ENCODE peak calls at places on chromosome 3, in ten cellular contexts. A is H1, W is SK-N-SH, B is PC-9, E is left lung, G is lower leg skin, U is fibroblast of pulmonary artery, I is GM10248, S is ovary, Q is activated B cell treated with CpG ODN at 0.5 μM for 24 hours. R is an unnamed sample.

GRCh38 chr3:149536429-149536828 is 61.9 kb downstream of the TM4SF4 start:
- DNase-seq in W (peak; percentile 27), I (no peak), B (no peak), S (peak; percentile 55), E (peak; percentile 64), U (peak; percentile 69), Q (no peak), A (peak; percentile 63), G (no peak), R (peak; percentile 78)

GRCh38 chr3:190401943-190402342 is 14.0 kb downstream of the CLDN16 start:
- DNase-seq in Q (no peak), B (no peak), W (no peak), A (no peak), E (no peak), S (no peak), U (peak; percentile 68), G (no peak), I (no peak), R (no peak)

GRCh38 chr3:134620476-134621115 is 30.2 kb downstream of the KY start:
- DNase-seq in A (peak; percentile 17), I (no peak), G (no peak), E (no peak), W (no peak), S (no peak), B (no peak), U (no peak), Q (no peak), R (no peak)

GRCh38 chr3:8505621-8506020 is 4.0 kb downstream of the LMCD1 start:
- DNase-seq in E (peak; percentile 44), W (no peak), G (no peak), S (no peak), A (no peak), U (no peak), B (no peak), Q (no peak), I (no peak), R (no peak)

GRCh38 chr3:4394048-4394447 is 73.0 kb downstream of the SUMF1 start:
- DNase-seq in A (no peak), I (no peak), E (no peak), W (no peak), G (no peak), B (no peak), U (peak; percentile 74), S (no peak), Q (no peak), R (no peak)

GRCh38 chr3:129606522-129607390 is at the start of gene PLXND1:
- DNase-seq in U (peak; percentile 82), E (peak; percentile 81), W (peak; percentile 94), I (peak; percentile 79), Q (peak; percentile 34), B (peak; percentile 74), G (no peak), A (peak; percentile 78), S (no peak), R (peak; percentile 83)

GRCh38 chr3:183210862-183211341 is 42.2 kb upstream of the B3GNT5 start:
- DNase-seq in U (no peak), G (no peak), Q (no peak), S (no peak), I (no peak), A (no peak), E (peak; percentile 55), B (no peak), W (no peak), R (peak; percentile 19)

GRCh38 chr3:17137321-17137826 is 252.6 kb downstream of the PLCL2 start:
- DNase-seq in W (no peak), A (no peak), Q (no peak), I (no peak), U (no peak), B (no peak), E (no peak), S (no peak), G (no peak), R (no peak)

GRCh38 chr3:36738701-36739100 is 25.7 kb downstream of the DCLK3 start:
- DNase-seq in I (no peak), Q (no peak), B (no peak), A (no peak), G (no peak), U (peak; percentile 22), S (no peak), W (no peak), E (no peak), R (peak; percentile 84)

GRCh38 chr3:115517457-115518050 is 105.8 kb upstream of the GAP43 start:
- DNase-seq in G (no peak), B (no peak), S (no peak), W (no peak), I (no peak), A (no peak), Q (no peak), E (no peak), U (no peak), R (no peak)

GRCh38 chr3:141486735-141487418 is at the start of gene RASA2:
- DNase-seq in W (peak; percentile 96), U (peak; percentile 77), A (peak; percentile 80), B (peak; percentile 75), E (peak; percentile 76), Q (peak; percentile 75), I (peak; percentile 91), G (peak; percentile 55), S (peak; percentile 83), R (peak; percentile 77)

GRCh38 chr3:141191097-141191749 is 40.4 kb upstream of the PXYLP1 start:
- DNase-seq in S (no peak), Q (no peak), A (no peak), E (no peak), I (no peak), G (no peak), B (no peak), U (peak; percentile 8), W (no peak), R (no peak)

GRCh38 chr3:29335438-29335837 is 54.6 kb downstream of the RBMS3 start:
- DNase-seq in W (peak; percentile 10), E (peak; percentile 85), U (peak; percentile 99), G (peak; percentile 63), S (peak; percentile 71), Q (no peak), A (no peak), B (peak; percentile 28), I (no peak), R (peak; percentile 51)

GRCh38 chr3:117272876-117273523 is 563.4 kb downstream of the TUSC7 start:
- DNase-seq in G (no peak), U (no peak), A (no peak), W (no peak), E (no peak), B (no peak), Q (no peak), S (no peak), I (no peak), R (no peak)
- TF ChIP-seq CTCF in G (no peak), U (no peak), A (no peak), W (no peak), E (no peak), B (no peak), Q (no peak), S (no peak), I (no peak), R (no peak)

DNA sequence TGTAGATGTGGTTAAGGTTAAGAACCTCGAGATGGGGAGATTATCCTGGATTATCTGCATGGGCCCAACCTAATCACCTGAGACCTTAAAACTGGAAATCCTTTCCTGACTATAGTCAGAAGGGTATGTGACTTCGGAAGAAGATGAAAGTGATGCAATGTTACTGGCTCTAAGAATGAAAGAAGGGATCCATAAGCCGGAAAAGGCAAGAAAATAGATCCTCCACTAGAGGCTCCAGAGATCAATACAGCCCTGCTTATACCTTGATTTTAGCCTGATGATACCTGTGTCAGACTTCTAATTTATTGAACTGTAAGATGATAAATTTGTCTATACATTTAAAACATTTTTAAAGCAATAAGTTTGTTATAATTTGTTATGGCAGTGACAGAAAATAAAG is 21.5 kb upstream of the GASK1A start:
- DNase-seq in A (no peak), W (no peak), Q (no peak), G (no peak), I (no peak), U (no peak), E (no peak), B (no peak), S (no peak), R (no peak)
- TF ChIP-seq CTCF in A (peak; percentile 42), W (no peak), Q (no peak), G (no peak), I (no peak), U (peak; percentile 3), E (no peak), B (no peak), S (no peak), R (no peak)

DNA sequence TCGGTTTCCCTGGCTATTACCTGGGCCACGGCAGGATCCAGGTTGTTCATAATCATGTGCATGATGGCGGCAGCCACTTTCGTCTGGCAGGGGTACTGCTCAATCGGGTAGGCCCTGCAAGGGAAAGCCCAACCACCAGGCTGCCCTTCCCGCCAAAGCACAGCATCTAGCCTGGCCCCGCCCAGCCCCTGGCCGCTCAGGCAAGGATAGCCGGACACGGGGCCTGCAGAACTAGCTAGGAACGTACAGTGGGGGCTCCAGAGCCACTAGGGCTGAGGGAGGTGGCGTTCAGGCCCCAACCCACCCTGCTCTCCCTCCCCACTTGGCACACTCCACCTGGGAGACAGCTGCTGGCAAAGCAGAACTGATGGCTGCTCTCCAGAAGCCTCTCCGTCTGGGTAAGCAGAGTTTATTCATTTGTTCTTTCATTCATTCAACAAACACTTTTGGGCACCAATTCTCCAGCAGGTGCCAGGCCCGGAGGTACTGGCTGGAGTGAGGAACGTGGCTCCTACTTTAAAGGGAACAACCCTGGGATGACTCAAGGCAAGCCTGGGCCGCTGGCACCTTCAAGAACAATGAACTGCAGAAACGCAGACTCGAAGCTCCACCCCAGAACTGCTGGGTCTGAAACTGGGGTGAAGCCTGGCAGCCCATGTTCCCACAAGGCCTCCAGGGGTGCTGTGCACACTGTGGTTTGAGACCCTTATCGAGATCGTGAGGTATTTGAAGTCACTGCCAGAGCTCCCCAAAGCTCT is 7.8 kb downstream of the UROC1 start:
- DNase-seq in A (no peak), B (peak; percentile 58), E (peak; percentile 29), I (no peak), W (no peak), G (no peak), Q (no peak), U (no peak), S (no peak), R (no peak)
- TF ChIP-seq CTCF in A (no peak), B (no peak), E (no peak), I (no peak), W (no peak), G (no peak), Q (no peak), U (no peak), S (no peak), R (no peak)

DNA sequence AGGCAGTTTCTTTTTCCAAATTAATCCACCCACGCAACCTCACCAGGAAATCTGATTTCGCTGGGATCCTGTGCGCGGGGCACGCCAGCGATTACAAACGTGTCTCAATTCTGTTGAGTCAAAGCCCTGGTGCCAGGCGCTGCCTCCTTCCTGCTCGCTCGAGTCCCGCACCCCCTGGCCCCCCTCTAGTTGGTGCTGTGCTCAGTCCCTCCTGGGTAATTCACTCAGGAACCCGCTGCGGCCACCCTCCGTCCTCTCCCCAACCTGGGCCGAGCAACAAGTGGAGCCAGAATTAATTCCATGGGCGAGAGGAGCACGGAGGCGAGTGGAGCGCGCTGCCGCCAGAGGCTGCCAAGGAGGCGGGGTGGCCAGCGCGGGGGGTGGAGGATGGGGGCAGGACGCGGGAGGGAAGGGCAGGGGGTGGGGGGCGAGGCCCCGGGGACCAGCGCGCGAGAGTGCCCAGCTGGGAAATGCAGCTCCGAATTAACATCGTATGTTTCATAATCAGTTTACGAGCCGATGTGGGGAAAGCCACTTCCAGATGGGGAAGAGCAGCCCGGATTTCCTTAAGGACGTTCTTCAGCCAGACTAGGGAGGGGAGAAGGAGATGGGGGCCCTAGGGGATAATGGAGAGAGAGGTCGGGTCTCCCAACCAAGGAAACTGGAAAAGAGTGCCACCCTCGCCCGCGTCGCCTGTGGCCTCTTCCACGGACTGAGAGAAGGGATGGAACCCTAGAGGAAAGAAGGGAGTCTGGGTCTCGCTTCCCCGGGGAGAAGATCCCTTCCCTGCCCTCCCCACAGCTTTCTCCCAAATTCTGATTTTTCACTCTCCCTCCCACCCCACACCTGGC is 5.8 kb downstream of the WNT5A start:
- DNase-seq in G (no peak), S (peak; percentile 45), E (no peak), W (peak; percentile 83), A (peak; percentile 62), Q (no peak), U (peak; percentile 53), B (no peak), I (no peak), R (peak; percentile 26)
- TF ChIP-seq CTCF in G (no peak), S (no peak), E (no peak), W (peak; percentile 19), A (no peak), Q (no peak), U (no peak), B (no peak), I (no peak), R (no peak)